ENCODE peak calls at places on chromosomes 12 and 14, in seven cellular contexts. S is kidney glomerular epithelial cell; M is stimulated activated CD4-positive, alpha-beta T cell treated with anti-CD3 and anti-CD28 coated beads, TNF-alpha, amount 100 ng/mL, for 24 hours; A is kidney; C is NCI-H748 treated with DMSO at 0.1 percent for 48 hours; Y is activated T-cell treated with anti-CD3 and anti-CD28 coated beads for 1 hour; T is T1000. H is an unnamed sample.

GRCh38 chr12:76571256-76571655 is 11.7 kb upstream of the OSBPL8 start:
- DNase-seq in S (no peak), M (no peak), A (no peak), C (no peak), Y (no peak), T (no peak), H (no peak)

GRCh38 chr12:82955020-82955419 is 268.3 kb downstream of the TMTC2 start:
- DNase-seq in S (no peak), M (no peak), A (no peak), C (no peak), Y (no peak), T (no peak), H (no peak)

GRCh38 chr12:18805516-18806248 is 67.8 kb downstream of the CAPZA3 start:
- DNase-seq in S (no peak), M (no peak), A (no peak), C (no peak), Y (no peak), T (no peak), H (no peak)

GRCh38 chr12:77152623-77153193 is 87.3 kb upstream of the E2F7 start:
- DNase-seq in S (peak; percentile 23), M (no peak), A (no peak), C (no peak), Y (no peak), T (no peak), H (no peak)

GRCh38 chr12:88298761-88299242 is 156.7 kb downstream of the TMTC3 start:
- DNase-seq in S (peak; percentile 52), M (no peak), A (no peak), C (no peak), Y (no peak), T (peak; percentile 87), H (no peak)

GRCh38 chr14:91575469-91576208 is 65.5 kb upstream of the PPP4R3A start:
- DNase-seq in S (no peak), M (no peak), A (no peak), C (no peak), Y (no peak), T (no peak), H (no peak)

GRCh38 chr14:101927859-101928258 is 36.5 kb upstream of the DYNC1H1 start:
- DNase-seq in S (no peak), M (peak; percentile 11), A (peak; percentile 96), C (no peak), Y (no peak), T (no peak), H (no peak)

GRCh38 chr12:41510470-41510869 is 322.4 kb downstream of the PDZRN4 start:
- DNase-seq in S (no peak), M (no peak), A (no peak), C (peak; percentile 28), Y (no peak), T (no peak), H (no peak)

GRCh38 chr14:103016071-103016470 is 41.3 kb downstream of the CDC42BPB start:
- DNase-seq in S (no peak), M (no peak), A (no peak), C (no peak), Y (no peak), T (no peak), H (peak; percentile 65)

GRCh38 chr14:75781096-75781495 is 120.0 kb downstream of the TTLL5 start:
- DNase-seq in S (no peak), M (no peak), A (no peak), C (no peak), Y (no peak), T (no peak), H (no peak)

GRCh38 chr12:113071427-113072112 is 15.0 kb downstream of the DTX1 start:
- DNase-seq in S (no peak), M (no peak), A (peak; percentile 40), C (peak; percentile 68), Y (no peak), T (no peak), H (no peak)

GRCh38 chr14:98226411-98226810 is 1045.6 kb downstream of the BCL11B start:
- DNase-seq in S (no peak), M (no peak), A (no peak), C (no peak), Y (no peak), T (no peak), H (no peak)

GRCh38 chr12:13241833-13242232 is 45.3 kb downstream of the EMP1 start:
- DNase-seq in S (no peak), M (no peak), A (no peak), C (no peak), Y (no peak), T (no peak), H (no peak)

GRCh38 chr12:106170285-106170684 is 31.5 kb upstream of the NUAK1 start:
- DNase-seq in S (peak; percentile 11), M (no peak), A (no peak), C (no peak), Y (no peak), T (peak; percentile 34), H (no peak)

GRCh38 chr12:68352067-68352466 is 19.9 kb upstream of the MDM1 start:
- DNase-seq in S (no peak), M (no peak), A (no peak), C (no peak), Y (no peak), T (no peak), H (no peak)

GRCh38 chr12:125140918-125141573 is 75.8 kb downstream of the AACS start:
- DNase-seq in S (peak; percentile 70), M (no peak), A (no peak), C (no peak), Y (no peak), T (peak; percentile 6), H (no peak)

GRCh38 chr12:57591567-57592325 is 754 bp downstream of the PIP4K2C start:
- DNase-seq in S (peak; percentile 15), M (no peak), A (peak; percentile 82), C (no peak), Y (no peak), T (peak; percentile 98), H (no peak)

GRCh38 chr14:34203271-34203722 is 252.4 kb upstream of the EGLN3 start:
- DNase-seq in S (no peak), M (no peak), A (no peak), C (no peak), Y (no peak), T (no peak), H (no peak)

GRCh38 chr12:25130741-25131188 is 64.2 kb downstream of the DNAI7 start:
- DNase-seq in S (peak; percentile 51), M (no peak), A (no peak), C (no peak), Y (no peak), T (no peak), H (no peak)

GRCh38 chr12:111757361-111758119 is 9.2 kb upstream of the ALDH2 start:
- DNase-seq in S (no peak), M (no peak), A (peak; percentile 58), C (no peak), Y (no peak), T (no peak), H (no peak)

GRCh38 chr12:121535150-121536057 is 45.4 kb downstream of the KDM2B start:
- DNase-seq in S (no peak), M (no peak), A (no peak), C (no peak), Y (no peak), T (no peak), H (no peak)

GRCh38 chr12:85779768-85780167 is 56.4 kb downstream of the RASSF9 start:
- DNase-seq in S (no peak), M (no peak), A (no peak), C (peak; percentile 89), Y (no peak), T (no peak), H (no peak)

GRCh38 chr12:52566847-52567291 is 6.8 kb downstream of the KRT74 start:
- DNase-seq in S (no peak), M (no peak), A (no peak), C (no peak), Y (no peak), T (no peak), H (no peak)

GRCh38 chr12:128425883-128426282 is 158.9 kb downstream of the TMEM132C start:
- DNase-seq in S (no peak), M (no peak), A (no peak), C (no peak), Y (no peak), T (no peak), H (no peak)

GRCh38 chr14:55356913-55357312 is 54.7 kb downstream of the ATG14 start:
- DNase-seq in S (no peak), M (no peak), A (no peak), C (peak; percentile 24), Y (no peak), T (no peak), H (no peak)

GRCh38 chr14:95466506-95466905 is 49.9 kb downstream of the SYNE3 start:
- DNase-seq in S (no peak), M (no peak), A (peak; percentile 37), C (no peak), Y (no peak), T (no peak), H (no peak)

GRCh38 chr12:52657305-52657902 is 5.4 kb upstream of the KRT2 start:
- DNase-seq in S (no peak), M (no peak), A (no peak), C (no peak), Y (no peak), T (no peak), H (no peak)

H was measured in RWPE2.